ENCODE peak calls at places on chromosomes 4 and X, in five cellular contexts. N is MG63, K is body of pancreas, P is fibroblast of the aortic adventitia, Z is GM23248. B is an unnamed sample.
A peak's percentile ranks its signal among the peaks of the same experiment; 100 is the strongest.

GRCh38 chr4:154877110-154877760 is 96.2 kb downstream of the RBM46 start:
- DNase-seq in K (no peak), N (peak; percentile 63), P (peak; percentile 72), Z (peak; percentile 19), B (no peak)

GRCh38 chr4:143399113-143399949 is 62.7 kb downstream of the GAB1 start:
- DNase-seq in K (no peak), P (peak; percentile 37), Z (peak; percentile 67), N (no peak), B (peak; percentile 28)

GRCh38 chrX:150512426-150512825 is 56.0 kb upstream of the MTM1 start:
- DNase-seq in K (no peak), Z (no peak), N (no peak), P (no peak), B (no peak)

GRCh38 chrX:43679778-43680177 is 23.7 kb downstream of the MAOA start:
- DNase-seq in N (peak; percentile 3), K (no peak), Z (no peak), P (peak; percentile 36), B (no peak)

GRCh38 chr4:182916483-182917181 is 554 bp downstream of the DCTD start:
- DNase-seq in N (peak; percentile 69), P (peak; percentile 70), Z (peak; percentile 90), K (peak; percentile 65), B (peak; percentile 19)

GRCh38 chr4:83905952-83906351 is 370.0 kb downstream of the GPAT3 start:
- DNase-seq in N (no peak), K (no peak), P (no peak), Z (no peak), B (peak; percentile 62)

GRCh38 chr4:13535118-13535517 is 9.2 kb downstream of the NKX3-2 start:
- DNase-seq in K (no peak), N (no peak), Z (no peak), P (no peak), B (no peak)

GRCh38 chrX:53711446-53711845 is 24.9 kb upstream of the HUWE1 start:
- DNase-seq in N (no peak), Z (no peak), P (no peak), K (no peak), B (peak; percentile 33)

GRCh38 chrX:65451663-65452062 is 82.9 kb downstream of the LAS1L start:
- DNase-seq in K (no peak), P (peak; percentile 21), N (no peak), Z (peak; percentile 50), B (peak; percentile 57)

GRCh38 chrX:80876877-80877276 is 67.2 kb upstream of the BRWD3 start:
- DNase-seq in K (no peak), N (no peak), Z (peak; percentile 38), P (peak; percentile 68), B (peak; percentile 48)

GRCh38 chrX:43949669-43950068 is 23.5 kb downstream of the NDP start:
- DNase-seq in P (no peak), K (no peak), N (no peak), Z (peak; percentile 42), B (peak; percentile 60)

GRCh38 chrX:44012484-44013096 is 39.4 kb upstream of the NDP start:
- DNase-seq in N (peak; percentile 93), Z (peak; percentile 90), K (peak; percentile 9), P (peak; percentile 58), B (no peak)

GRCh38 chr4:69833251-69833650 is 26.7 kb downstream of the SULT1E1 start:
- DNase-seq in N (no peak), K (no peak), P (no peak), Z (no peak), B (no peak)

GRCh38 chrX:153648358-153649177 is 1.6 kb downstream of the DUSP9 start:
- DNase-seq in N (no peak), Z (no peak), P (no peak), K (no peak), B (no peak)

GRCh38 chr4:88481557-88481956 is 24.6 kb downstream of the HERC5 start:
- DNase-seq in P (peak; percentile 11), N (no peak), K (no peak), Z (no peak), B (no peak)

GRCh38 chr4:133149364-133149695 is 236 bp downstream of the PCDH10 start:
- DNase-seq in P (no peak), Z (no peak), K (no peak), N (no peak), B (no peak)

GRCh38 chr4:133147922-133148689 is 988 bp upstream of the PCDH10 start:
- DNase-seq in Z (peak; percentile 43), K (no peak), N (no peak), P (no peak), B (no peak)

GRCh38 chr4:133147365-133147821 is 1.7 kb upstream of the PCDH10 start:
- DNase-seq in Z (no peak), K (no peak), P (no peak), N (no peak), B (no peak)

GRCh38 chr4:133149932-133150642 is 993 bp downstream of the PCDH10 start:
- DNase-seq in K (no peak), P (no peak), Z (no peak), N (no peak), B (no peak)

DNA sequence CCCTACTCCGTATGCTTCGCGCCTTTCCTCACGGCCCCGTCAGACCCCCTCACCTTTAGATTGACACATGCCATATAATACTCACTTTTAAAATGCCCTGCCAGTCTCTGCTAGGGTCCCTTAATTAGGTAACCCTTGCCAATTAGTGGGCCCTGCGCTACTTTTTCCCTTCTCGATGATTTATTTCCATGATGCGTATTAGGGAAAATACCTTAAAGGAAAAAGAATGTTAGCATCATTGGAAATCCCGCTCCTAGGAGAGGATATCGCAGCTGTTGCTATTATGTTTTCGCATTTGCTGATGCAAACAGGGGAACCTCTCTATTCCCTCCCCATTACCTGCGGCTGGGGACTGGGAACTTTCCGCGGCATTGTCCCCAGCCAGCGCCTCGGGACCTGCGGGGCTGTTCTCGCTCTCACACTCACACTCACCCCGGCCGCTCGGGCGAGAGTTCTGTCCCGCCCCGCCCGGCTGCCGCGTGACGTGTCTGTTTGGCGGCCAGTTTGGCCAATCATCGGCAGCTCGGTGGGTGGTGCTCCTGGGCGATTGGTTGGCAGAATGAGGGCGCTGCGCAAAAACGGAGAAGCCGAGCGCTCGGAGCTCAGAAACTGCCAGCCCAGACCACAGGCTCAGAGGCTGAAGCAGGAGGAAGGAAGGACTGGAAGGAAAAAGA is at the start of gene PCDH10:
- DNase-seq in K (peak; percentile 89), N (peak; percentile 66), P (peak; percentile 88), Z (peak; percentile 91), B (no peak)
- H3K4me3 ChIP-seq in K (no peak within 1 kb of the TSS), N (peak within 1 kb of the TSS; percentile 23), P (peak within 1 kb of the TSS; percentile 68), Z (peak within 1 kb of the TSS; percentile 73), B (no peak within 1 kb of the TSS)

DNA sequence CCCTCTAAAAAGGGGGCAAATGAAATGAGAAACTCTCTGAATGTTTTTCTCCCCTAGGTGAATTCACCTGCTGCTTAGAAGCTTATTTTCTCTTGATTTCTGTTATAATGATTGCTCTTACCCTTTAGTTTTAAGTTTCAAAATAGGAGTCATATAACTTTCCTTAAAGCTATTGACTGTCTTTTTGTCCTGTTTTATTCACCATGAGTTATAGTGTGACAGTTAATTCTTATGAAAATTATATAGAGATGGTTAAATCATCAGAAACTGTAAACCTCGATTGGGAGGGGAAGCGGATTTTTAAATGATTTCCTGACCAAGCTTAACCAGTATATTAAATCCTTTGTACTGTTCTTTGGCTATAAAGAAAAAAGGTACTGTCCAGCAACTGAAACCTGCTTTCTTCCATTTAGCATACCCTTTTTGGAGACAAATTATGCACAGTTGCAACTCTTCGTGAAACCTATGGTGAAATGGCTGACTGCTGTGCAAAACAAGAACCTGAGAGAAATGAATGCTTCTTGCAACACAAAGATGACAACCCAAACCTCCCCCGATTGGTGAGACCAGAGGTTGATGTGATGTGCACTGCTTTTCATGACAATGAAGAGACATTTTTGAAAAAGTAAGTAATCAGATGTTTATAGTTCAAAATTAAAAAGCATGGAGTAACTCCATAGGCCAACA is 4.2 kb downstream of the ALB start:
- DNase-seq in N (no peak), P (no peak), Z (no peak), K (no peak), B (peak; percentile 54)
- H3K4me3 ChIP-seq in N (no peak overlapping the region), P (no peak overlapping the region), Z (no peak overlapping the region), K (no peak overlapping the region), B (no peak overlapping the region)

GRCh38 chr4:24010573-24010972 is 120.7 kb upstream of the PPARGC1A start:
- DNase-seq in N (no peak), K (no peak), Z (no peak), P (no peak), B (no peak)
- H3K4me3 ChIP-seq in N (no peak overlapping the region), K (no peak overlapping the region), Z (no peak overlapping the region), P (no peak overlapping the region), B (no peak overlapping the region)

GRCh38 chr4:10097906-10098769 is 18.5 kb downstream of the WDR1 start:
- DNase-seq in Z (peak; percentile 25), N (no peak), K (no peak), P (no peak), B (no peak)

GRCh38 chr4:10098770-10099139 is 17.8 kb downstream of the WDR1 start:
- DNase-seq in P (peak; percentile 29), K (no peak), Z (peak; percentile 82), N (peak; percentile 41), B (no peak)

GRCh38 chr4:10101559-10102192 is 14.9 kb downstream of the WDR1 start:
- DNase-seq in N (peak; percentile 29), K (no peak), Z (peak; percentile 36), P (no peak), B (no peak)

GRCh38 chr4:10100734-10101216 is 15.8 kb downstream of the WDR1 start:
- DNase-seq in Z (no peak), P (no peak), K (no peak), N (no peak), B (no peak)

DNA sequence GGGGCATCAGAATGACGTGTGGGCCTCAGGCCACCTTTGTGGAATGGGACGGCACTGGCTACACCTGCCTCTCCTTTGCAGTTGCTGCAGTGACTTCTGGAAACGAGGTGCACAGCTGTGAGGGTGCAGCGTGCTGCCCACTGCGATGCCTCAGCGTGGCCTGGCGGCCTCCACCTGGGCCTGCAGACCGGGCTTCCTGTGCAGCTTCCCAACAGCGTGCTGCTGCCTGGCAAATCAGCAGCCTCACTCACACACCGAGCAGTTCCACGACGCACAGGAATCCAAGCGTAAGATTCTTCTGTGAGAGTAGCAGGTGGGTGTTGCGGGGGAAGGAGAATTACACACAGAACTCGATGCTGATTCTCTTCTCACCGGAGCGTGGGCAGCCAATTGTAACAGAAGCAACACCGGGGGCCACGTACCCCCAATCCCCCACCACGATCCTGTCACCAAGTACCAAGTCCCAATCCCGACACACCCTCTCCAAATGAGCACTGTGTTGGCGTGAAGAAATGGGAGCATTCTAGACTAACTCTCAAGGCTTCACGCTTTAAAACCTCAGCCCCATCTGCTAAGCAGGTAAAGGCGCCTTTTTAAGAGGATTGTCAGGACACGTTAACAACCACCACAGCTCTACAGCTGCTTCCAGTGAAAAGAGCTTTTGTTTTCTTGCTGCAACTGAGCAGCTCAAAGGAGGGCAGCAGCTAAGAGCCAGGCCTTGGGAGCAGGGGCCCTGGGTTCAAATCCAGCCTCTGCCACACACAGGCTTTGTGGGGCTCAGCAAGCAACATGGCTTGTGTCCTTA is 16.9 kb downstream of the WDR1 start:
- DNase-seq in K (no peak), P (no peak), N (no peak), Z (no peak), B (no peak)
- H3K4me3 ChIP-seq in K (no peak overlapping the region), P (no peak overlapping the region), N (no peak overlapping the region), Z (no peak overlapping the region), B (no peak overlapping the region)